ENCODE peak calls at places on chromosome X, in four cellular contexts. E, C, S and K are unnamed samples. For H3K4me1, the result is how much of the 10 kb centered on the place peaks cover.

GRCh38 chrX:21873063-21873785 is 17.4 kb downstream of the YY2 start:
- DNase-seq in E (no peak), C (peak), S (peak), K (no peak)

GRCh38 chrX:119236599-119237525 is 777 bp downstream of the PGRMC1 start:
- DNase-seq in E (peak), C (peak), S (peak), K (peak)

GRCh38 chrX:18668059-18668458 is 3.8 kb downstream of the RS1 start:
- DNase-seq in E (no peak), C (no peak), S (no peak), K (no peak)

GRCh38 chrX:141405878-141406492 is 163.7 kb upstream of the SPANXC start:
- DNase-seq in E (no peak), C (peak), S (peak), K (peak)

GRCh38 chrX:9465380-9466114 is 689 bp downstream of the TBL1X start:
- DNase-seq in E (peak), C (no peak), S (peak), K (no peak)

GRCh38 chrX:103017542-103017941 is 46.4 kb downstream of the BEX1 start:
- DNase-seq in E (no peak), C (no peak), S (peak), K (no peak)

GRCh38 chrX:42375080-42375479 is 402.9 kb downstream of the PPP1R2C start:
- DNase-seq in E (no peak), C (no peak), S (no peak), K (no peak)

GRCh38 chrX:50769389-50770063 is 44.5 kb downstream of the SHROOM4 start:
- DNase-seq in E (no peak), C (no peak), S (no peak), K (no peak)

GRCh38 chrX:47796433-47796906 is 40.2 kb upstream of the ZNF81 start:
- DNase-seq in E (no peak), C (peak), S (peak), K (no peak)

GRCh38 chrX:3191821-3192220 is 150.6 kb downstream of the ARSF start:
- DNase-seq in E (no peak), C (peak), S (peak), K (no peak)

GRCh38 chrX:63529961-63530360 is 178.8 kb upstream of the SPIN4 start:
- DNase-seq in E (no peak), C (no peak), S (no peak), K (no peak)

GRCh38 chrX:19107035-19107434 is 15.2 kb downstream of the ADGRG2 start:
- DNase-seq in E (no peak), C (no peak), S (no peak), K (no peak)

GRCh38 chrX:29699214-29699613 is 516.1 kb upstream of the MAGEB2 start:
- DNase-seq in E (no peak), C (no peak), S (no peak), K (no peak)

GRCh38 chrX:72028701-72029470 is 102.8 kb downstream of the RTL5 start:
- DNase-seq in E (no peak), C (no peak), S (no peak), K (no peak)

GRCh38 chrX:77061022-77061421 is 386.2 kb upstream of the FGF16 start:
- DNase-seq in E (no peak), C (no peak), S (no peak), K (no peak)

GRCh38 chrX:77070108-77070918 is 376.9 kb upstream of the FGF16 start:
- DNase-seq in E (peak), C (no peak), S (no peak), K (no peak)

GRCh38 chrX:77061533-77061932 is 385.7 kb upstream of the FGF16 start:
- DNase-seq in E (no peak), C (no peak), S (no peak), K (no peak)

DNA sequence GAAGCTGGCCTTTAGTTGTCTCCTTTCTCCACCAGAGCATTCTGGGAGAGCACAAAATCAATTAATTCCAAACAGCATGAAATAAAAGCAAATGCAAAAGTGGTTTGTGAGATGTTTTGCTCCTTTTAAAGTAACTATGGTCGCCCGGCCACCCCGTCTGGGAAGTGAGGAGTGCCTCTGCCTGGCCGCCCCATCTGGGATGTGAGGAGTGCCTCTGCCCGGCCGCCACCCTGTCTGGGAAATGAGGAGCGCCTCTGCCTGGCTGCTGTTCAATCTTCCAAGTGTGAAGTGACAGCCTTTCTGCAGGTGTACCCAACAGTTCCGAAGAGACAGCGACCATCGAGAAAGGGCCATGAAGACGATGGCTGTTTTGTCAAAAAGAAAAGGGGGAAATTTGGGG is 381.3 kb upstream of the FGF16 start:
- DNase-seq in E (no peak), C (no peak), S (no peak), K (no peak)
- H3K4me2 ChIP-seq in E (no peak), C (no peak), S (no peak), K (no peak)

GRCh38 chrX:155216179-155216939 is at the start of gene VBP1:
- DNase-seq in E (peak), C (peak), S (peak), K (peak)

GRCh38 chrX:155211208-155211607 is 5.1 kb upstream of the VBP1 start:
- DNase-seq in E (no peak), C (no peak), S (no peak), K (no peak)

GRCh38 chrX:155216940-155217450 is 735 bp downstream of the VBP1 start:
- DNase-seq in E (peak), C (peak), S (peak), K (no peak)

GRCh38 chrX:155215443-155216178 is 649 bp upstream of the VBP1 start:
- DNase-seq in E (no peak), C (no peak), S (peak), K (no peak)

GRCh38 chrX:155213731-155214130 is 2.5 kb upstream of the VBP1 start:
- DNase-seq in E (no peak), C (no peak), S (no peak), K (no peak)
- H3K4me1 ChIP-seq in E (under half), C (under half), S (under half), K (under half)

GRCh38 chrX:145820825-145821224 is 3.2 kb downstream of the SLITRK2 start:
- DNase-seq in E (no peak), C (no peak), S (no peak), K (no peak)

GRCh38 chrX:145817666-145818521 is at the start of gene SLITRK2:
- DNase-seq in E (peak), C (no peak), S (peak), K (no peak)

GRCh38 chrX:145816607-145817298 is 876 bp upstream of the SLITRK2 start:
- DNase-seq in E (peak), C (no peak), S (no peak), K (no peak)

GRCh38 chrX:145817299-145817665 is 347 bp upstream of the SLITRK2 start:
- DNase-seq in E (peak), C (no peak), S (no peak), K (no peak)

GRCh38 chrX:145818522-145819075 is 970 bp downstream of the SLITRK2 start:
- DNase-seq in E (peak), C (no peak), S (no peak), K (no peak)
- TF ChIP-seq EZH2 in E (peak), C (peak), S (no peak), K (no peak)

GRCh38 chrX:69137371-69137881 is 27.8 kb downstream of the PJA1 start:
- DNase-seq in E (peak), C (peak), S (peak), K (no peak)
- H3K4me2 ChIP-seq in E (peak), C (peak), S (peak), K (no peak)

GRCh38 chrX:12898073-12898472 is 8.3 kb upstream of the TLR8 start:
- DNase-seq in E (no peak), C (no peak), S (no peak), K (no peak)
- H3K4me1 ChIP-seq in E (under half), C (under half), S (under half), K (under half)